ENCODE peak calls at places on chromosomes 5 and 9, in six cellular contexts. X is heart right ventricle, M is fibroblast of lung, U is endothelial cell, P is upper lobe of right lung, C is GM12865. K is an unnamed sample.

GRCh38 chr9:93089481-93089991 is 6.5 kb upstream of the CARD19 start:
- DNase-seq in C (no peak), U (no peak), M (no peak), P (peak; percentile 52), X (no peak), K (peak; percentile 51)

GRCh38 chr9:13088734-13089427 is 190.6 kb downstream of the MPDZ start:
- DNase-seq in C (peak; percentile 45), X (peak; percentile 13), U (peak; percentile 27), P (no peak), M (peak; percentile 73), K (no peak)

GRCh38 chr5:171965740-171966139 is 40.7 kb downstream of the FBXW11 start:
- DNase-seq in U (no peak), M (no peak), P (no peak), C (no peak), X (no peak), K (no peak)

GRCh38 chr5:160767062-160767461 is 84.9 kb downstream of the ATP10B start:
- DNase-seq in M (no peak), X (no peak), C (no peak), U (no peak), P (no peak), K (no peak)

GRCh38 chr5:179608131-179608581 is 15.3 kb downstream of the HNRNPH1 start:
- DNase-seq in M (peak; percentile 39), X (no peak), P (peak; percentile 58), U (no peak), C (peak; percentile 61), K (no peak)

GRCh38 chr5:180314106-180314505 is 22.2 kb upstream of the MAPK9 start:
- DNase-seq in X (no peak), M (no peak), P (no peak), U (no peak), C (no peak), K (no peak)

GRCh38 chr5:76622973-76623596 is at the start of gene F2RL2:
- DNase-seq in P (no peak), X (no peak), C (no peak), M (peak; percentile 81), U (peak; percentile 61), K (no peak)

GRCh38 chr5:56698463-56699381 is 116.6 kb upstream of the MAP3K1 start:
- DNase-seq in U (no peak), X (no peak), M (no peak), C (peak; percentile 15), P (no peak), K (no peak)

GRCh38 chr9:127558581-127559246 is 53.4 kb upstream of the STXBP1 start:
- DNase-seq in X (no peak), C (no peak), U (no peak), P (no peak), M (no peak), K (no peak)

GRCh38 chr5:91910247-91910646 is 527.1 kb upstream of the ARRDC3 start:
- DNase-seq in X (no peak), C (no peak), M (no peak), U (no peak), P (no peak), K (no peak)

GRCh38 chr9:136902259-136902821 is 16.0 kb downstream of the TRAF2 start:
- DNase-seq in X (peak; percentile 85), U (no peak), C (peak; percentile 94), P (peak; percentile 86), M (no peak), K (no peak)

GRCh38 chr5:148841519-148841918 is 15.1 kb downstream of the ADRB2 start:
- DNase-seq in C (no peak), U (no peak), M (no peak), X (no peak), P (no peak), K (no peak)

GRCh38 chr5:32072054-32072453 is 102.1 kb downstream of the GOLPH3 start:
- DNase-seq in X (no peak), P (no peak), C (no peak), M (no peak), U (no peak), K (no peak)

GRCh38 chr5:62596691-62597090 is 18.1 kb downstream of the LRRC70 start:
- DNase-seq in U (no peak), X (no peak), M (no peak), P (no peak), C (no peak), K (no peak)

GRCh38 chr5:111165058-111165457 is 59.1 kb upstream of the CAMK4 start:
- DNase-seq in P (no peak), M (no peak), C (no peak), X (no peak), U (no peak), K (no peak)
- TF ChIP-seq CTCF in P (no peak), M (no peak), C (no peak), X (no peak), U (no peak), K (no peak)

DNA sequence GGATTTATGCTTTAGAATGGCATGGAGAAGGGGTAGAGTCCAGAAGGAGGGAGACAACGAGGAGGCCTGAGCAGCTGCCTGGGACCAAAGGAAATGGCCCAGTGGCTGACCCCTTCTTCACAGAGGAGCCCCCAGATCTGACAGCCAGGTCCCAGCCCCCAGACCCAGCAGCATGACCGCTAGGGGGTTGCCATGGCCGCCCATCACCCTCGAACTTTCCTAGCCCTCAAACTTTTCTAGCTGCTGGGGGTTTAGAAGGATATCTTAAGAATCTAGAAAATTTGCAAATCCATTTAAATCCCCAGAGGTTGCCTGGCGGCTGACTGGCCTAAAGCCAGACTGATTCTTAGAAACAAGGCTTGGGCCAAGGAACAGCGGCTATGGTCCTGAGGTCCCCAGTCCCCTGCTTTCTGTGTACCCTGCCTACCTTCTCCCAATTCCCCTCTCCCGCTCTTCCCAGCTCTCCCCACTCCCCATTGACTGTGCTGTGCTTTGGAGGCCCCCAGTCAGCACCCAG is 969 bp downstream of the PDGFRB start:
- DNase-seq in U (no peak), P (no peak), M (no peak), C (no peak), X (no peak), K (no peak)
- TF ChIP-seq CTCF in U (no peak), P (no peak), M (no peak), C (no peak), X (no peak), K (peak; percentile 55)

GRCh38 chr9:1938675-1939170 is 76.4 kb upstream of the SMARCA2 start:
- DNase-seq in C (peak; percentile 89), U (no peak), M (no peak), X (no peak), P (no peak), K (no peak)

GRCh38 chr9:1939926-1940368 is 75.2 kb upstream of the SMARCA2 start:
- DNase-seq in X (no peak), C (peak; percentile 93), M (peak; percentile 16), P (no peak), U (peak; percentile 16), K (no peak)

GRCh38 chr9:1939466-1939865 is 75.7 kb upstream of the SMARCA2 start:
- DNase-seq in M (no peak), U (no peak), X (no peak), P (no peak), C (peak; percentile 46), K (no peak)

GRCh38 chr9:1938135-1938534 is 77.0 kb upstream of the SMARCA2 start:
- DNase-seq in U (no peak), P (no peak), M (no peak), C (peak; percentile 65), X (no peak), K (no peak)

DNA sequence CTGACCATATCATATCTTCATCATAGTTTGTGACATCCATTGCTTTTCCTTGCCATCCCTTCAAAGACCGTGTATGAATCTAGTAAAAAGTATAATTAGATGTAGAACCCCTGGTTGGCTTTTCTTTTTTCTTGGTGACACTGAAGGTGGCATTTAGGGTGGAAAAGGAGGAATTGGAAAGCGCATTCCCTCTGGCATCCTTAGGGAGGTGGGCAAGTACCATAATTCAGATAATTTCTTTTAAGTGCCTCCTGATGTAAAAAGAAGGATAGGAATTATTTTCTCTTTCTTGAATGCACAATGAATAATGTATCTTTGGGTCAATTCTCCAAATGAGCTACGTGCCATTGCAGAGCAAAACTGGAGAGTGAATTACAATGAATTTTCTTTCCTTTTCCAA is 73.2 kb upstream of the SMARCA2 start:
- DNase-seq in M (peak; percentile 24), X (no peak), P (no peak), U (no peak), C (no peak), K (no peak)
- TF ChIP-seq CTCF in M (peak; percentile 44), X (peak; percentile 38), P (peak; percentile 33), U (no peak), C (peak; percentile 24), K (peak; percentile 61)

GRCh38 chr5:75167345-75167744 is 69.3 kb downstream of the ANKRD31 start:
- DNase-seq in X (no peak), C (peak; percentile 1), M (no peak), U (no peak), P (no peak), K (no peak)
- TF ChIP-seq CTCF in X (no peak), C (no peak), M (peak; percentile 21), U (peak; percentile 69), P (no peak), K (peak; percentile 25)

GRCh38 chr9:112887377-112887776 is 3.3 kb downstream of the SLC46A2 start:
- DNase-seq in U (peak; percentile 45), X (no peak), M (no peak), C (peak; percentile 14), P (no peak), K (no peak)
- TF ChIP-seq CTCF in U (no peak), X (no peak), M (no peak), C (peak; percentile 21), P (peak; percentile 37), K (peak; percentile 23)

GRCh38 chr5:28648108-28648507 is 1609.7 kb upstream of the CDH9 start:
- DNase-seq in P (no peak), C (no peak), M (no peak), X (no peak), U (no peak), K (no peak)
- TF ChIP-seq CTCF in P (no peak), C (no peak), M (no peak), X (no peak), U (peak; percentile 45), K (no peak)

DNA sequence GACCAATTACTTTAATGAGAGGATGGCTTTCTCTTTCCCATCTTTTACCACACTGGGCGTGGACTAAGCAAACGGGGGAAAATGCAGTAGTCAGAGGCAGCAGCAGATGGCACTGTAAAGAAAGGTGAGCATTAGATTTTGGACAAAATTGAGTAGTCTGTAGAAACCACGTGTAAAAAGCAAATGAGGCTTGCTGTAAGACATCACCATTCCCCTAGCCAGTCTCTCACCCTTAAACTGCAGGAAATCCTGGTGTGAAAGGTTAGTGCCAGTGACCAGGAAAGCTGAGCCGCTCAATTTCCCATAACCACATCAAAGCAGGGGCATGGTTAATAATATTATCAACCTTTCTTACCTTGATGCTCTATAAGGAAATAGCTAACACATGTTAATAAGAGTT is 31.8 kb downstream of the SPATA31C2 start:
- DNase-seq in C (no peak), M (peak; percentile 35), U (peak; percentile 17), X (peak; percentile 13), P (no peak), K (no peak)
- TF ChIP-seq CTCF in C (peak; percentile 6), M (peak; percentile 58), U (no peak), X (peak; percentile 55), P (peak; percentile 53), K (peak; percentile 82)